ENCODE peak calls at places on chromosomes 1 and 21, in five cellular contexts. Q, V, X, U and K are unnamed samples.
A peak's percentile ranks its signal among the peaks of the same experiment; 100 is the strongest.

GRCh38 chr1:3618576-3618903 is 6.3 kb upstream of the TPRG1L start:
- ATAC-seq in Q (no peak), V (no peak), X (no peak), U (no peak), K (no peak)

GRCh38 chr1:15950763-15951295 is 25.1 kb downstream of the ZBTB17 start:
- ATAC-seq in V (peak; percentile 46), X (peak; percentile 16), U (peak; percentile 9), Q (no peak), K (peak; percentile 28)

GRCh38 chr1:14739433-14739832 is 140.9 kb downstream of the KAZN start:
- ATAC-seq in U (no peak), V (peak; percentile 69), X (no peak), Q (no peak), K (no peak)

GRCh38 chr1:46411010-46411405 is 16.9 kb downstream of the FAAH start:
- ATAC-seq in Q (no peak), V (no peak), U (no peak), X (no peak), K (no peak)

GRCh38 chr1:165773324-165773965 is 4.8 kb upstream of the TMCO1 start:
- ATAC-seq in Q (no peak), X (no peak), V (no peak), U (no peak), K (no peak)

GRCh38 chr1:17176306-17177061 is 28.4 kb upstream of the PADI1 start:
- ATAC-seq in X (no peak), V (no peak), Q (no peak), U (no peak), K (no peak)

GRCh38 chr1:153375511-153375910 is at the start of gene S100A12:
- ATAC-seq in V (no peak), Q (peak; percentile 48), X (no peak), U (no peak), K (no peak)

GRCh38 chr1:19429611-19430010 is 55.7 kb downstream of the CAPZB start:
- ATAC-seq in U (no peak), Q (no peak), V (no peak), X (peak; percentile 40), K (no peak)

GRCh38 chr1:166307261-166308188 is 140.7 kb upstream of the FAM78B start:
- ATAC-seq in X (no peak), Q (no peak), U (no peak), V (no peak), K (no peak)

GRCh38 chr1:93818570-93818959 is 60.4 kb downstream of the DNTTIP2 start:
- ATAC-seq in X (no peak), V (peak; percentile 7), U (peak; percentile 38), Q (no peak), K (no peak)

GRCh38 chr1:2867087-2867425 is 65.6 kb upstream of the TTC34 start:
- ATAC-seq in X (no peak), U (no peak), V (no peak), Q (no peak), K (no peak)

GRCh38 chr1:81664341-81664740 is 136.4 kb upstream of the ADGRL2 start:
- ATAC-seq in V (no peak), X (no peak), Q (no peak), U (no peak), K (no peak)

GRCh38 chr1:197912739-197913494 is 4.3 kb upstream of the LHX9 start:
- ATAC-seq in U (no peak), X (no peak), V (no peak), Q (no peak), K (no peak)

GRCh38 chr21:26032263-26032662 is 138.3 kb downstream of the APP start:
- ATAC-seq in Q (no peak), V (no peak), X (peak; percentile 40), U (no peak), K (no peak)

GRCh38 chr1:234975122-234975940 is 153.3 kb downstream of the TOMM20 start:
- ATAC-seq in Q (peak; percentile 81), V (peak; percentile 31), U (no peak), X (peak; percentile 30), K (peak; percentile 25)

GRCh38 chr21:41232055-41232454 is 64.1 kb downstream of the BACE2 start:
- ATAC-seq in X (no peak), V (peak; percentile 36), U (no peak), Q (no peak), K (peak; percentile 75)

GRCh38 chr21:36379236-36379635 is 6.0 kb upstream of the CHAF1B start:
- ATAC-seq in U (no peak), X (no peak), V (peak; percentile 10), Q (no peak), K (no peak)

GRCh38 chr1:187413770-187414169 is 585.0 kb downstream of the PLA2G4A start:
- ATAC-seq in Q (no peak), X (no peak), V (no peak), U (no peak), K (no peak)

GRCh38 chr1:119040489-119040888 is 52.3 kb upstream of the TBX15 start:
- ATAC-seq in V (no peak), U (no peak), Q (no peak), X (no peak), K (no peak)

GRCh38 chr1:200877839-200878551 is 5.2 kb downstream of the GPR25 start:
- ATAC-seq in Q (no peak), V (peak; percentile 87), X (peak; percentile 89), U (peak; percentile 81), K (peak; percentile 92)

GRCh38 chr21:45470087-45470515 is 65.1 kb downstream of the COL18A1 start:
- ATAC-seq in X (no peak), Q (no peak), V (no peak), U (no peak), K (peak; percentile 12)

GRCh38 chr1:177585492-177586220 is 384.2 kb downstream of the SEC16B start:
- ATAC-seq in V (no peak), U (no peak), Q (no peak), X (no peak), K (no peak)

GRCh38 chr1:230191079-230191478 is 124.0 kb downstream of the GALNT2 start:
- ATAC-seq in Q (peak; percentile 49), U (no peak), V (peak; percentile 95), X (no peak), K (peak; percentile 41)

GRCh38 chr1:233721003-233721595 is 107.2 kb downstream of the KCNK1 start:
- ATAC-seq in U (no peak), V (no peak), X (no peak), Q (no peak), K (no peak)

GRCh38 chr1:216723274-216723780 is at the start of gene ESRRG:
- ATAC-seq in V (peak; percentile 31), Q (no peak), X (no peak), U (no peak), K (peak; percentile 57)

GRCh38 chr1:203480525-203481084 is 5.0 kb downstream of the PRELP start:
- ATAC-seq in Q (no peak), V (peak; percentile 44), X (peak; percentile 31), U (peak; percentile 24), K (peak; percentile 37)

GRCh38 chr1:115322631-115323030 is 15.4 kb downstream of the NGF start:
- ATAC-seq in V (no peak), X (no peak), U (no peak), Q (no peak), K (no peak)

GRCh38 chr1:175005085-175005783 is 5.5 kb downstream of the CACYBP start:
- ATAC-seq in U (peak; percentile 58), X (no peak), V (no peak), Q (no peak), K (no peak)

GRCh38 chr1:204854286-204854685 is 16.4 kb upstream of the NFASC start:
- ATAC-seq in Q (no peak), X (no peak), U (no peak), V (no peak), K (no peak)

GRCh38 chr1:227766015-227766634 is 30.9 kb downstream of the SNAP47 start:
- ATAC-seq in V (peak; percentile 70), X (peak; percentile 80), U (peak; percentile 83), Q (peak; percentile 88), K (peak; percentile 90)